ENCODE peak calls at places on chromosome 13, in nine cellular contexts. S, I, U, F, W, G, D, M and Y are unnamed samples.

GRCh38 chr13:108911807-108912206 is 282.4 kb downstream of the MYO16 start:
- DNase-seq in S (no peak), I (no peak), U (peak; percentile 28), F (no peak), W (no peak), G (no peak), D (no peak), M (no peak), Y (no peak)

GRCh38 chr13:27188239-27188638 is 16.6 kb upstream of the USP12 start:
- DNase-seq in S (no peak), I (no peak), U (no peak), F (no peak), W (no peak), G (no peak), D (no peak), M (no peak), Y (no peak)

GRCh38 chr13:62512194-62513141 is 1096.8 kb upstream of the PCDH20 start:
- DNase-seq in S (no peak), I (no peak), U (peak; percentile 13), F (peak; percentile 3), W (peak; percentile 74), G (peak; percentile 60), D (no peak), M (peak; percentile 32), Y (peak; percentile 49)

GRCh38 chr13:114109646-114110045 is 22.8 kb downstream of the RASA3 start:
- DNase-seq in S (no peak), I (no peak), U (no peak), F (no peak), W (no peak), G (peak; percentile 16), D (no peak), M (no peak), Y (no peak)

GRCh38 chr13:58992478-58993042 is 1171.2 kb downstream of the DIAPH3 start:
- DNase-seq in S (no peak), I (no peak), U (no peak), F (no peak), W (no peak), G (no peak), D (no peak), M (no peak), Y (no peak)

GRCh38 chr13:112885782-112886268 is 83.2 kb upstream of the MCF2L start:
- DNase-seq in S (no peak), I (no peak), U (peak; percentile 29), F (peak; percentile 55), W (peak; percentile 87), G (peak; percentile 83), D (peak; percentile 81), M (peak; percentile 87), Y (peak; percentile 90)

GRCh38 chr13:101258071-101258470 is 158.2 kb downstream of the NALCN start:
- DNase-seq in S (no peak), I (no peak), U (peak; percentile 31), F (peak; percentile 64), W (peak; percentile 22), G (peak; percentile 21), D (peak; percentile 62), M (peak; percentile 86), Y (peak; percentile 38)

GRCh38 chr13:73069206-73069815 is 10.5 kb downstream of the KLF5 start:
- DNase-seq in S (no peak), I (no peak), U (no peak), F (no peak), W (no peak), G (no peak), D (peak; percentile 19), M (peak; percentile 60), Y (no peak)

GRCh38 chr13:48585456-48585840 is 52.6 kb upstream of the RCBTB2 start:
- DNase-seq in S (no peak), I (no peak), U (peak; percentile 57), F (peak; percentile 79), W (peak; percentile 13), G (no peak), D (peak; percentile 75), M (no peak), Y (no peak)

GRCh38 chr13:53953205-53953604 is 924.6 kb downstream of the OLFM4 start:
- DNase-seq in S (no peak), I (no peak), U (no peak), F (no peak), W (peak; percentile 4), G (no peak), D (no peak), M (no peak), Y (no peak)

GRCh38 chr13:28678809-28679208 is 19.9 kb downstream of the POMP start:
- DNase-seq in S (no peak), I (no peak), U (no peak), F (no peak), W (peak; percentile 24), G (no peak), D (no peak), M (no peak), Y (no peak)

DNA sequence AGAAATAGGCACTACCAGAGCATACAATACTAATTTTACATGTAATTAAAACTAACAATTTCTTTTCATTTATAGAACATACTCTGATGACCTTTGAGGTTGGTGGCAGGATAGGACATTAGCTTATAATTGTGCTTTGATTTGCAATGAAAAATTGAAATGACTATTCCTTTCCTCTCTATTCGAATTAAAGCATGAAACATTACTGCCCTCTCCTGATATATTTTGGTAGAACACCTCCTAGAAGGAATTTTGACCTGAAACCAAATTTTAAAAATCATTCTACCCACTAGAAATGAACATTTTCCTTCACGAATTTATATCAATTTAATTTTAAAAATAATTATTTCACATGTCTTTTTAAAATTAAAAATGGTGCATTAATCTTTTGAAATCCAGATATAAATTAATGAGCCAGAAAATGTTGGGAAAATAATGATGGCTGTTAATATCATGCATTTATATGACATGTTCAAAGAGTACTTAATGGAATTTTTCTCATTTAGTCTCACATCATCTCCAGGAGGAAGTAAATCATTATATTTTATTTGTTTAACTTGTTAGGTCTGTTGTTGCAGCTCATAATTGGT is 556.3 kb upstream of the ARGLU1 start:
- DNase-seq in S (no peak), I (no peak), U (no peak), F (peak; percentile 11), W (peak; percentile 46), G (no peak), D (peak; percentile 5), M (peak; percentile 36), Y (no peak)
- TF ChIP-seq CTCF in S (peak; percentile 75), I (peak; percentile 75), U (no peak), F (peak; percentile 36), W (no peak), G (peak; percentile 31), D (peak; percentile 26), M (peak; percentile 79), Y (peak; percentile 90)

GRCh38 chr13:96003304-96003703 is 49.9 kb downstream of the UGGT2 start:
- DNase-seq in S (no peak), I (no peak), U (no peak), F (no peak), W (peak; percentile 53), G (no peak), D (peak; percentile 17), M (no peak), Y (no peak)
- TF ChIP-seq CTCF in S (no peak), I (no peak), U (no peak), F (no peak), W (peak; percentile 65), G (no peak), D (no peak), M (no peak), Y (no peak)

GRCh38 chr13:32917504-32917903 is 98.7 kb upstream of the KL start:
- DNase-seq in S (no peak), I (no peak), U (no peak), F (no peak), W (no peak), G (no peak), D (peak; percentile 49), M (peak; percentile 32), Y (no peak)

GRCh38 chr13:32905864-32906180 is 110.4 kb upstream of the KL start:
- DNase-seq in S (no peak), I (no peak), U (no peak), F (peak; percentile 46), W (no peak), G (no peak), D (peak; percentile 64), M (peak; percentile 19), Y (no peak)

GRCh38 chr13:32910530-32910929 is 105.7 kb upstream of the KL start:
- DNase-seq in S (no peak), I (no peak), U (no peak), F (no peak), W (no peak), G (no peak), D (peak; percentile 18), M (no peak), Y (no peak)

GRCh38 chr13:32914686-32915085 is 101.5 kb upstream of the KL start:
- DNase-seq in S (no peak), I (no peak), U (no peak), F (no peak), W (no peak), G (no peak), D (no peak), M (no peak), Y (no peak)

DNA sequence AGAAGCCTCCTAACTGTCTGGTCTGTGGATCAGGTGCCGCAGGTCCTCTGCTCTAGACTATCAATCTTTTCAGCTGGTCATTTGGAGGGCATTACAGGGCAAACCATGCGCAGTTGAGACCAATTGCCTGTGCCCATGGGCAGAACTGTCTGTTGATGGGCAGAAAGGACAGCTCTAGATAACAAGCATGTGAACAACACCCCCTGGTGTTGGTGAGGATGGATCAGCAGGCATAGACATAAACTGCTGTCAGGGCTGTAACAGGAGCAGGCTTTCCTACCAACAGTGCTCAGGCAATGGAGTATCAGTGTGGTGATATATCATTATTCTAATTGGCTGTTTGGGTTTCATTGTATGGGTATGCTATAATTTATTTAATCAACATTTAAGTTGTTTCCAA is 104.7 kb upstream of the KL start:
- DNase-seq in S (no peak), I (no peak), U (peak; percentile 16), F (no peak), W (peak; percentile 64), G (peak; percentile 41), D (peak; percentile 26), M (peak; percentile 57), Y (peak; percentile 12)
- TF ChIP-seq CTCF in S (no peak), I (no peak), U (no peak), F (peak; percentile 32), W (peak; percentile 88), G (no peak), D (peak; percentile 21), M (peak; percentile 52), Y (peak; percentile 47)

GRCh38 chr13:98189841-98190505 is 12.9 kb upstream of the RNF113B start:
- DNase-seq in S (no peak), I (no peak), U (no peak), F (no peak), W (no peak), G (no peak), D (no peak), M (no peak), Y (no peak)
- TF ChIP-seq CTCF in S (no peak), I (no peak), U (no peak), F (no peak), W (no peak), G (no peak), D (no peak), M (no peak), Y (no peak)